ENCODE peak calls at places on chromosomes 2 and 18, in eight cellular contexts. One of them, this sample, is unnamed.
A peak's percentile ranks its signal among the peaks of the same experiment; 100 is the strongest.

GRCh38 chr2:37415128-37415817 is 70.8 kb downstream of the QPCT start:
- DNase-seq in EL: peak; percentile 53
- DNase-seq in upper lobe of right lung: no peak
- DNase-seq in HEK293T: no peak
- DNase-seq in RPMI7951: peak; percentile 65
- DNase-seq in astrocyte of the spinal cord: peak; percentile 54
- DNase-seq in tibial artery: no peak
- DNase-seq in NCI-H187 treated with DMSO at 0.1 percent for 48 hours: no peak
- DNase-seq in this sample: no peak

GRCh38 chr2:168166902-168167510 is 80.4 kb downstream of the STK39 start:
- DNase-seq in EL: peak; percentile 54
- DNase-seq in upper lobe of right lung: no peak
- DNase-seq in HEK293T: no peak
- DNase-seq in RPMI7951: peak; percentile 57
- DNase-seq in astrocyte of the spinal cord: peak; percentile 68
- DNase-seq in tibial artery: no peak
- DNase-seq in NCI-H187 treated with DMSO at 0.1 percent for 48 hours: no peak
- DNase-seq in this sample: no peak

GRCh38 chr18:6509417-6510198 is 94.9 kb upstream of the L3MBTL4 start:
- DNase-seq in EL: peak; percentile 10
- DNase-seq in upper lobe of right lung: no peak
- DNase-seq in HEK293T: no peak
- DNase-seq in RPMI7951: no peak
- DNase-seq in astrocyte of the spinal cord: peak; percentile 6
- DNase-seq in tibial artery: no peak
- DNase-seq in NCI-H187 treated with DMSO at 0.1 percent for 48 hours: no peak
- DNase-seq in this sample: no peak

GRCh38 chr18:12038082-12038660 is 55.5 kb upstream of the ANKRD62 start:
- DNase-seq in EL: peak; percentile 25
- DNase-seq in upper lobe of right lung: no peak
- DNase-seq in HEK293T: no peak
- DNase-seq in RPMI7951: no peak
- DNase-seq in astrocyte of the spinal cord: no peak
- DNase-seq in tibial artery: no peak
- DNase-seq in NCI-H187 treated with DMSO at 0.1 percent for 48 hours: no peak
- DNase-seq in this sample: no peak

GRCh38 chr2:20397811-20398447 is 47.3 kb upstream of the PUM2 start:
- DNase-seq in EL: no peak
- DNase-seq in upper lobe of right lung: no peak
- DNase-seq in HEK293T: no peak
- DNase-seq in RPMI7951: no peak
- DNase-seq in astrocyte of the spinal cord: no peak
- DNase-seq in tibial artery: no peak
- DNase-seq in NCI-H187 treated with DMSO at 0.1 percent for 48 hours: no peak
- DNase-seq in this sample: no peak

GRCh38 chr2:144583362-144583692 is 63.4 kb upstream of the ZEB2 start:
- DNase-seq in EL: no peak
- DNase-seq in upper lobe of right lung: no peak
- DNase-seq in HEK293T: no peak
- DNase-seq in RPMI7951: no peak
- DNase-seq in astrocyte of the spinal cord: no peak
- DNase-seq in tibial artery: no peak
- DNase-seq in NCI-H187 treated with DMSO at 0.1 percent for 48 hours: no peak
- DNase-seq in this sample: no peak

GRCh38 chr2:1601471-1602358 is 142.6 kb downstream of the PXDN start:
- DNase-seq in EL: no peak
- DNase-seq in upper lobe of right lung: peak; percentile 44
- DNase-seq in HEK293T: no peak
- DNase-seq in RPMI7951: no peak
- DNase-seq in astrocyte of the spinal cord: no peak
- DNase-seq in tibial artery: no peak
- DNase-seq in NCI-H187 treated with DMSO at 0.1 percent for 48 hours: no peak
- DNase-seq in this sample: no peak

GRCh38 chr2:61471905-61472805 is 1.3 kb upstream of the USP34 start:
- DNase-seq in EL: peak; percentile 40
- DNase-seq in upper lobe of right lung: no peak
- DNase-seq in HEK293T: no peak
- DNase-seq in RPMI7951: peak; percentile 31
- DNase-seq in astrocyte of the spinal cord: no peak
- DNase-seq in tibial artery: no peak
- DNase-seq in NCI-H187 treated with DMSO at 0.1 percent for 48 hours: peak; percentile 51
- DNase-seq in this sample: peak; percentile 35

GRCh38 chr18:79782566-79783308 is 15.0 kb upstream of the KCNG2 start:
- DNase-seq in EL: no peak
- DNase-seq in upper lobe of right lung: peak; percentile 48
- DNase-seq in HEK293T: no peak
- DNase-seq in RPMI7951: no peak
- DNase-seq in astrocyte of the spinal cord: no peak
- DNase-seq in tibial artery: no peak
- DNase-seq in NCI-H187 treated with DMSO at 0.1 percent for 48 hours: no peak
- DNase-seq in this sample: no peak

GRCh38 chr2:8546319-8547283 is 135.3 kb upstream of the ID2 start:
- DNase-seq in EL: no peak
- DNase-seq in upper lobe of right lung: peak; percentile 82
- DNase-seq in HEK293T: no peak
- DNase-seq in RPMI7951: peak; percentile 43
- DNase-seq in astrocyte of the spinal cord: no peak
- DNase-seq in tibial artery: no peak
- DNase-seq in NCI-H187 treated with DMSO at 0.1 percent for 48 hours: no peak
- DNase-seq in this sample: no peak

GRCh38 chr2:48233005-48233404 is 296.9 kb upstream of the STON1 start:
- DNase-seq in EL: no peak
- DNase-seq in upper lobe of right lung: no peak
- DNase-seq in HEK293T: no peak
- DNase-seq in RPMI7951: no peak
- DNase-seq in astrocyte of the spinal cord: no peak
- DNase-seq in tibial artery: no peak
- DNase-seq in NCI-H187 treated with DMSO at 0.1 percent for 48 hours: no peak
- DNase-seq in this sample: no peak

GRCh38 chr2:226701052-226701451 is 98.6 kb downstream of the IRS1 start:
- DNase-seq in EL: peak; percentile 90
- DNase-seq in upper lobe of right lung: no peak
- DNase-seq in HEK293T: no peak
- DNase-seq in RPMI7951: peak; percentile 96
- DNase-seq in astrocyte of the spinal cord: peak; percentile 91
- DNase-seq in tibial artery: no peak
- DNase-seq in NCI-H187 treated with DMSO at 0.1 percent for 48 hours: no peak
- DNase-seq in this sample: no peak

GRCh38 chr18:69455120-69455519 is 54.4 kb downstream of the DOK6 start:
- DNase-seq in EL: no peak
- DNase-seq in upper lobe of right lung: no peak
- DNase-seq in HEK293T: no peak
- DNase-seq in RPMI7951: no peak
- DNase-seq in astrocyte of the spinal cord: no peak
- DNase-seq in tibial artery: no peak
- DNase-seq in NCI-H187 treated with DMSO at 0.1 percent for 48 hours: no peak
- DNase-seq in this sample: no peak

GRCh38 chr2:236527198-236527640 is 42.4 kb upstream of the ACKR3 start:
- DNase-seq in EL: no peak
- DNase-seq in upper lobe of right lung: no peak
- DNase-seq in HEK293T: no peak
- DNase-seq in RPMI7951: no peak
- DNase-seq in astrocyte of the spinal cord: no peak
- DNase-seq in tibial artery: no peak
- DNase-seq in NCI-H187 treated with DMSO at 0.1 percent for 48 hours: no peak
- DNase-seq in this sample: no peak

GRCh38 chr2:69998761-69999160 is 37.3 kb upstream of the ASPRV1 start:
- DNase-seq in EL: no peak
- DNase-seq in upper lobe of right lung: peak; percentile 46
- DNase-seq in HEK293T: no peak
- DNase-seq in RPMI7951: no peak
- DNase-seq in astrocyte of the spinal cord: no peak
- DNase-seq in tibial artery: no peak
- DNase-seq in NCI-H187 treated with DMSO at 0.1 percent for 48 hours: no peak
- DNase-seq in this sample: no peak

GRCh38 chr2:120566331-120567035 is 169.2 kb upstream of the GLI2 start:
- DNase-seq in EL: no peak
- DNase-seq in upper lobe of right lung: no peak
- DNase-seq in HEK293T: no peak
- DNase-seq in RPMI7951: peak; percentile 94
- DNase-seq in astrocyte of the spinal cord: peak; percentile 96
- DNase-seq in tibial artery: peak; percentile 93
- DNase-seq in NCI-H187 treated with DMSO at 0.1 percent for 48 hours: no peak
- DNase-seq in this sample: no peak

GRCh38 chr18:30982285-30982992 is 60.1 kb downstream of the DSC3 start:
- DNase-seq in EL: no peak
- DNase-seq in upper lobe of right lung: no peak
- DNase-seq in HEK293T: no peak
- DNase-seq in RPMI7951: no peak
- DNase-seq in astrocyte of the spinal cord: no peak
- DNase-seq in tibial artery: no peak
- DNase-seq in NCI-H187 treated with DMSO at 0.1 percent for 48 hours: no peak
- DNase-seq in this sample: no peak

GRCh38 chr18:2902327-2902726 is 55.5 kb downstream of the EMILIN2 start:
- DNase-seq in EL: no peak
- DNase-seq in upper lobe of right lung: no peak
- DNase-seq in HEK293T: no peak
- DNase-seq in RPMI7951: no peak
- DNase-seq in astrocyte of the spinal cord: no peak
- DNase-seq in tibial artery: no peak
- DNase-seq in NCI-H187 treated with DMSO at 0.1 percent for 48 hours: no peak
- DNase-seq in this sample: no peak

GRCh38 chr18:34153711-34154110 is 71.0 kb downstream of the NOL4 start:
- DNase-seq in EL: peak; percentile 5
- DNase-seq in upper lobe of right lung: no peak
- DNase-seq in HEK293T: no peak
- DNase-seq in RPMI7951: peak; percentile 58
- DNase-seq in astrocyte of the spinal cord: peak; percentile 28
- DNase-seq in tibial artery: no peak
- DNase-seq in NCI-H187 treated with DMSO at 0.1 percent for 48 hours: no peak
- DNase-seq in this sample: no peak

GRCh38 chr2:56688661-56689060 is 504.9 kb downstream of the CCDC85A start:
- DNase-seq in EL: peak; percentile 62
- DNase-seq in upper lobe of right lung: no peak
- DNase-seq in HEK293T: no peak
- DNase-seq in RPMI7951: no peak
- DNase-seq in astrocyte of the spinal cord: no peak
- DNase-seq in tibial artery: no peak
- DNase-seq in NCI-H187 treated with DMSO at 0.1 percent for 48 hours: no peak
- DNase-seq in this sample: no peak

GRCh38 chr2:26704441-26704977 is 12.0 kb downstream of the KCNK3 start:
- DNase-seq in EL: peak; percentile 91
- DNase-seq in upper lobe of right lung: no peak
- DNase-seq in HEK293T: no peak
- DNase-seq in RPMI7951: peak; percentile 98
- DNase-seq in astrocyte of the spinal cord: peak; percentile 54
- DNase-seq in tibial artery: no peak
- DNase-seq in NCI-H187 treated with DMSO at 0.1 percent for 48 hours: no peak
- DNase-seq in this sample: no peak

This sample was measured in GM13976.